ENCODE peak calls at places on chromosomes 5 and 9, in six cellular contexts. F, A, R, G, W and B are unnamed samples.

GRCh38 chr9:110260911-110261310 is 4.6 kb upstream of the TXN start:
- DNase-seq in F (no peak), A (no peak), R (no peak), G (no peak), W (no peak), B (no peak)

GRCh38 chr9:16090907-16091629 is 538.2 kb downstream of the CCDC171 start:
- DNase-seq in F (no peak), A (no peak), R (no peak), G (no peak), W (no peak), B (no peak)

GRCh38 chr5:132500244-132500930 is 9.8 kb upstream of the IRF1 start:
- DNase-seq in F (no peak), A (no peak), R (no peak), G (no peak), W (no peak), B (no peak)

GRCh38 chr9:111615928-111616327 is 15.2 kb upstream of the DNAJC25 start:
- DNase-seq in F (no peak), A (no peak), R (no peak), G (no peak), W (no peak), B (no peak)

GRCh38 chr9:124652203-124652992 is 118.7 kb downstream of the NR6A1 start:
- DNase-seq in F (no peak), A (no peak), R (no peak), G (peak; percentile 38), W (no peak), B (no peak)

GRCh38 chr5:14108170-14108996 is 34.8 kb upstream of the TRIO start:
- DNase-seq in F (peak; percentile 72), A (no peak), R (peak; percentile 47), G (peak; percentile 51), W (peak; percentile 70), B (peak; percentile 71)

GRCh38 chr9:127397722-127398647 is 1.0 kb downstream of the SLC2A8 start:
- DNase-seq in F (peak; percentile 57), A (no peak), R (peak; percentile 70), G (peak; percentile 60), W (peak; percentile 53), B (no peak)

GRCh38 chr9:128082173-128082572 is 14.1 kb downstream of the SLC25A25 start:
- DNase-seq in F (no peak), A (no peak), R (peak; percentile 24), G (no peak), W (no peak), B (peak; percentile 51)

GRCh38 chr5:66666778-66667177 is 70.6 kb downstream of the MAST4 start:
- DNase-seq in F (peak; percentile 24), A (no peak), R (peak; percentile 46), G (peak; percentile 45), W (no peak), B (no peak)

GRCh38 chr5:39052141-39052540 is 22.1 kb downstream of the RICTOR start:
- DNase-seq in F (no peak), A (no peak), R (no peak), G (no peak), W (no peak), B (no peak)

GRCh38 chr5:151670074-151670686 is 16.5 kb downstream of the SPARC start:
- DNase-seq in F (no peak), A (no peak), R (no peak), G (no peak), W (no peak), B (no peak)

GRCh38 chr5:80125962-80126480 is 90.9 kb downstream of the THBS4 start:
- DNase-seq in F (no peak), A (no peak), R (no peak), G (no peak), W (peak; percentile 27), B (peak; percentile 29)

GRCh38 chr5:33588654-33589372 is 148.0 kb downstream of the TARS1 start:
- DNase-seq in F (peak; percentile 22), A (no peak), R (peak; percentile 35), G (no peak), W (peak; percentile 27), B (peak; percentile 47)

GRCh38 chr5:61357745-61358144 is 25.7 kb downstream of the ZSWIM6 start:
- DNase-seq in F (no peak), A (no peak), R (no peak), G (no peak), W (peak; percentile 11), B (peak; percentile 36)

GRCh38 chr9:116817762-116818161 is 130.7 kb downstream of the TRIM32 start:
- DNase-seq in F (no peak), A (no peak), R (no peak), G (no peak), W (no peak), B (no peak)

GRCh38 chr5:43432486-43433365 is 20.5 kb upstream of the CCL28 start:
- DNase-seq in F (peak; percentile 85), A (no peak), R (peak; percentile 84), G (peak; percentile 36), W (no peak), B (peak; percentile 31)

GRCh38 chr9:19918630-19919029 is 129.8 kb upstream of the SLC24A2 start:
- DNase-seq in F (no peak), A (no peak), R (no peak), G (no peak), W (no peak), B (no peak)

DNA sequence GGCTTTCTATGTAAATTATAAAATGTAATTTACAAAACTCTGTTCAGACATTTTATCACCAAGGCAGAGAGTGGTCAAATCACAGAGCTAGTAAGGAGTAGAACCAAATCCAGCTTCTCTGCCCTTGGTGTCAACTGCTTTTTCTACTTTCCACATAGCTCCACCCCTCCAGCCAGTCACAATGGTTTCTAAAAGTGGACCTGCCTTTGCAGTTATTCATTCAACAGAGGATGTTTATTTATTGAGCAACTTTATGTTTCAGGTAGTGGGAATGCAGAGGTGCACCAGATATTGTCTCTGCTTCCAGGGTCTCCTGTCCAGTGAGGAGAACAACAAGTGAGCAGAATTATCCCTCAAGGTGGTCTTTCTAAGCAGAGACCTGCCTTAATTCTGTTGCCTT is 17.4 kb upstream of the PDCD1LG2 start:
- DNase-seq in F (no peak), A (no peak), R (no peak), G (no peak), W (no peak), B (no peak)
- H3K4me1 ChIP-seq in F (no peaks in the 10 kb centered on the region), A (no peaks in the 10 kb centered on the region), R (no peaks in the 10 kb centered on the region), G (no peaks in the 10 kb centered on the region), W (no peaks in the 10 kb centered on the region), B (no peaks in the 10 kb centered on the region)

DNA sequence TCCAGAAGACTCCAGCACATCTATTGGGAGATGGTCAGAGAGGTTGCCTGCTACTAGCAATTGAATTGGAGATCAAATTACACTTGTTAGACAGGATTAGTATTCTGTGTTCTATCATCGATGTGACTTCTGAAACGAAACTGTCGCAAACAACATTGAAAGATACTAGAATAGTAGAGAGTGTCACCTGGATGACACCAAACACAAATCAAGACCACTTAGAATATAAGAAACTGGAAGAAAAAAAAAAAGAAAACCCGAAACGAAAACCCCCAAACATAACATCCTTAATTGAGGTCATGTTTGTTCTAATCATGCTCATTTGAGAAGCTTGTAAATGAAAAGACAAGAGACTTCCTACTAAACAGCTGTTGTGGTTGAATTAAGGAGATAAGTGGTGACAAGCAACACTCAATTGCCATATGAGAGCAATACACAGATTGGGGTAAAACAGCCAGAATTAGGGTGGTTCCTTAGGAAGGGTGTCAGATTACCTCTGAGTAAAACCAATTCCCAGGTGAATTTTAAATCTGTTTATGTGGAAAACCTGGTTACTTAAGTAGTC is 97.6 kb downstream of the BASP1 start:
- DNase-seq in F (no peak), A (no peak), R (no peak), G (no peak), W (peak; percentile 72), B (no peak)
- H3K4me1 ChIP-seq in F (no peaks in the 10 kb centered on the region), A (no peaks in the 10 kb centered on the region), R (peaks cover 20% of the 10 kb centered on the region), G (no peaks in the 10 kb centered on the region), W (peaks cover 58% of the 10 kb centered on the region), B (no peaks in the 10 kb centered on the region)

DNA sequence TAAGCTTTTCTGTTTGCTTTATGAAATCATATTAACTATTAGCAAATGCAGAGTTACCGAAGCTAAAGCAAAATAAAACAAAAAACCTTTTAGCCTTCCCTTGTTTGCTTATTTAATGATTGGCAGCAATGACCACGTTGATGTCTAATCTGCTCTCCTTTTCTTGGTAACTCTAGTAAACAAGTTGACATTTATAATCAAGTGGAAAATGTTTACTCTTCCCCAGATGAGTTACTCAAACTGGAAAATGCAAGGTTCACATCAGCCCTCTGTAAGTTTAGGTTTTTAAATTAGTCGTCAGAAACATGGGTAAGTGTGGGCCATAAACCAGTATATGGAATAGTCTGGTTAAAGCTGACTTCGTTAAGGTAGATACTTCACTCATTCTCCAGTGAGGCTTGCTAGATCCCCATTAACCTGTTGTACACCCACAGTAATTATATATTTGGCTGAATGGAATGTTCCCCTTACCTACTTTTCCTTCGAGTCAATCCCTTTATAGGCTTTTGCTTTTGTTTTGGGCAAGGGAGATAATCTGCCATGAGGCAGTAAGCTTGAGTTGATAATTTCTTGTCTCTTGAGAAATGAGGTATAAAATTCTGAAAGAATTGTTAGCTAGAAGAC is 100.9 kb downstream of the GDNF start:
- DNase-seq in F (no peak), A (no peak), R (no peak), G (no peak), W (no peak), B (no peak)
- H3K4me1 ChIP-seq in F (no peaks in the 10 kb centered on the region), A (no peaks in the 10 kb centered on the region), R (no peaks in the 10 kb centered on the region), G (no peaks in the 10 kb centered on the region), W (no peaks in the 10 kb centered on the region), B (peaks cover 21% of the 10 kb centered on the region)

GRCh38 chr9:70987986-70988385 is 133.4 kb downstream of the TRPM3 start:
- DNase-seq in F (no peak), A (no peak), R (no peak), G (no peak), W (no peak), B (no peak)
- H3K4me1 ChIP-seq in F (no peaks in the 10 kb centered on the region), A (no peaks in the 10 kb centered on the region), R (no peaks in the 10 kb centered on the region), G (no peaks in the 10 kb centered on the region), W (no peaks in the 10 kb centered on the region), B (no peaks in the 10 kb centered on the region)

GRCh38 chr5:98779264-98779877 is 5.9 kb downstream of the RGMB start:
- DNase-seq in F (peak; percentile 47), A (no peak), R (peak; percentile 59), G (no peak), W (no peak), B (no peak)
- H3K4me1 ChIP-seq in F (no peaks in the 10 kb centered on the region), A (peaks cover 7% of the 10 kb centered on the region), R (peaks cover 23% of the 10 kb centered on the region), G (peaks cover 17% of the 10 kb centered on the region), W (peaks cover 13% of the 10 kb centered on the region), B (peaks cover 11% of the 10 kb centered on the region)

GRCh38 chr9:136532799-136533774 is 12.8 kb downstream of the NOTCH1 start:
- DNase-seq in F (no peak), A (peak; percentile 47), R (peak; percentile 74), G (no peak), W (no peak), B (no peak)
- H3K4me1 ChIP-seq in F (peaks cover 74% of the 10 kb centered on the region), A (peaks cover 71% of the 10 kb centered on the region), R (peaks cover 81% of the 10 kb centered on the region), G (peaks cover 62% of the 10 kb centered on the region), W (peaks cover 32% of the 10 kb centered on the region), B (peaks cover 52% of the 10 kb centered on the region)

DNA sequence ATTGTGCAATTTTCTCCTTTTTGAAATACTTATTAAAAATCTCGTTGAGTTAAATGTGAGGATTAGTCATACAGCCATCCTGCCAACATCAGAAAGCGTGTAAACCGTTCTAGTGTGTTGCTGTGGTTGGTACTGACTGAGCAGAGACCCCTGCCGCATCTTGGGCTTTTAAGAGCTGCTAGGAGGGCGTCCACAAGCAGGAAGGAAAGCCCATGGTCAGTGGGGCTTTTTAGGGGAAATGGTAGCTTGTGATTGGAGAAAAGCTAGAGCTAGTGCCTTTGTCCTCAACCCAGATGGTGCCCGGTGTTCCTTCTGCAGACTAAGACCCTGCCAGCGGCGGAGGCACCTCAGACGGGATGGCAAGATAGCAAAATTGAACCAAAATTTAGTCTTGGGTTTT is 1.4 kb downstream of the SDHA start:
- DNase-seq in F (no peak), A (peak; percentile 6), R (no peak), G (no peak), W (peak; percentile 29), B (no peak)
- H3K4me1 ChIP-seq in F (no peaks in the 10 kb centered on the region), A (peaks cover 9% of the 10 kb centered on the region), R (peaks cover 4% of the 10 kb centered on the region), G (no peaks in the 10 kb centered on the region), W (peaks cover 50% of the 10 kb centered on the region), B (no peaks in the 10 kb centered on the region)